ENCODE peak calls at places on chromosome 1, in four cellular contexts. U is PC-3, R is neural progenitor cell, K is SK-N-SH. N is an unnamed sample. For H3F3A, the result is how much of the 10 kb centered on the place peaks cover.

GRCh38 chr1:203290261-203291089 is 14.8 kb upstream of the BTG2 start:
- DNase-seq in U (no peak), R (peak), K (peak), N (peak)

GRCh38 chr1:182786223-182787001 is 3.2 kb upstream of the NPL start:
- DNase-seq in U (peak), R (peak), K (peak), N (peak)

GRCh38 chr1:4971666-4972065 is 317.3 kb downstream of the AJAP1 start:
- DNase-seq in U (no peak), R (no peak), K (no peak), N (no peak)

GRCh38 chr1:111570781-111571181 is 48.8 kb upstream of the RAP1A start:
- DNase-seq in U (peak), R (no peak), K (no peak), N (peak)

GRCh38 chr1:21801100-21801499 is 11.0 kb upstream of the LDLRAD2 start:
- DNase-seq in U (peak), R (no peak), K (no peak), N (peak)

GRCh38 chr1:109802901-109803561 is 39.3 kb upstream of the EPS8L3 start:
- DNase-seq in U (no peak), R (no peak), K (peak), N (peak)

GRCh38 chr1:192448026-192448578 is 127.5 kb upstream of the RGS1 start:
- DNase-seq in U (no peak), R (no peak), K (no peak), N (no peak)

GRCh38 chr1:53176452-53177344 is 19.9 kb upstream of the CPT2 start:
- DNase-seq in U (peak), R (no peak), K (peak), N (peak)

GRCh38 chr1:65471901-65472332 is 51.4 kb downstream of the LEPR start:
- DNase-seq in U (no peak), R (no peak), K (no peak), N (peak)

GRCh38 chr1:65469889-65470340 is 49.4 kb downstream of the LEPR start:
- DNase-seq in U (no peak), R (no peak), K (peak), N (no peak)

GRCh38 chr1:65470766-65471165 is 50.3 kb downstream of the LEPR start:
- DNase-seq in U (no peak), R (no peak), K (no peak), N (peak)

GRCh38 chr1:65469126-65469888 is 48.8 kb downstream of the LEPR start:
- DNase-seq in U (no peak), R (no peak), K (no peak), N (no peak)

GRCh38 chr1:65471213-65471833 is 50.9 kb downstream of the LEPR start:
- DNase-seq in U (no peak), R (no peak), K (no peak), N (no peak)
- H3F3A ChIP-seq in U (under half), R (under half), K (under half), N (under half)

GRCh38 chr1:55639526-55639925 is 424.4 kb upstream of the USP24 start:
- DNase-seq in U (no peak), R (no peak), K (no peak), N (no peak)

GRCh38 chr1:55636691-55637090 is 421.5 kb upstream of the USP24 start:
- DNase-seq in U (peak), R (no peak), K (no peak), N (peak)

GRCh38 chr1:55645286-55645685 is 430.1 kb upstream of the USP24 start:
- DNase-seq in U (no peak), R (no peak), K (no peak), N (no peak)

GRCh38 chr1:55639051-55639450 is 423.9 kb upstream of the USP24 start:
- DNase-seq in U (peak), R (no peak), K (no peak), N (no peak)

DNA sequence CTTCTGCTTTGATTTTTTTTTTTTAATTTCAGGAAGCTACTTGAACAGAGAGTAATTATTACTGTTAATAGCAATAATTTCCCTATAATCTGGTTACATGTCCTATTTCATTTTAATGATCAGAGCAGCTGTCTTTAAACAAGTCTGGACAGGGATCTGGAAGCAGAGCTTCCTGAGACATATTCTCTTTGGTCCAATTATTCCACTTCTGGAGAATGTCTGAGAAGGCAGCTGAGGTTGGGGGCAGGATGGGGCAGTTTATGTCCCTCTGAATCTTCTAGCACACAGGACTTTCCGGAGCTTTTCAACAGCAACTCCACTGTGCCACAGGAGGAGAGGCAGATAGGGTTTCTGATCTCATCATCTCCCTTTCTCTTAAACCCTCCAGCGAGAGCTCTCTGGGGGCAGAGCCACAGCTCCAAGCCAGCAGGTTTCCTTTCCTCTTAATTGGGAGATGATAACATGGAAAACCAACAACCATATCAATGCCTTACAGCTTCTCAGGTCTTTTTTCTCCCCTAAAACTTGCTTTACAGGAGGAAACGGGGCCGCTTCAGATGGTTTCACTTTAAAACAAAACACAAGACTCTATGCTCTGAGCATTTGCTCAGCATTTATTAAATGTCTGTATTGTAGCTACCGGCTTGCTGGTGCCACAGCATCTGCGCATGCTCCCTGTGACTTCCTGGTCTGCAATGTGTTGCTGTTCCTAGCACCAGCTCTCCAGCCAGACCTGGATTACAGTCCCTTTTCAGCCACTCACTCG is 425.7 kb upstream of the USP24 start:
- DNase-seq in U (no peak), R (no peak), K (peak), N (peak)
- H3K4me3 ChIP-seq in U (no peak), R (no peak), K (no peak), N (peak)

GRCh38 chr1:30404341-30404740 is 319.0 kb downstream of the MATN1 start:
- DNase-seq in U (no peak), R (no peak), K (no peak), N (no peak)

GRCh38 chr1:30402031-30402430 is 321.4 kb downstream of the MATN1 start:
- DNase-seq in U (no peak), R (no peak), K (no peak), N (no peak)

GRCh38 chr1:30405081-30405480 is 318.3 kb downstream of the MATN1 start:
- DNase-seq in U (no peak), R (no peak), K (no peak), N (no peak)

GRCh38 chr1:30403061-30403645 is 320.2 kb downstream of the MATN1 start:
- DNase-seq in U (no peak), R (no peak), K (no peak), N (no peak)

DNA sequence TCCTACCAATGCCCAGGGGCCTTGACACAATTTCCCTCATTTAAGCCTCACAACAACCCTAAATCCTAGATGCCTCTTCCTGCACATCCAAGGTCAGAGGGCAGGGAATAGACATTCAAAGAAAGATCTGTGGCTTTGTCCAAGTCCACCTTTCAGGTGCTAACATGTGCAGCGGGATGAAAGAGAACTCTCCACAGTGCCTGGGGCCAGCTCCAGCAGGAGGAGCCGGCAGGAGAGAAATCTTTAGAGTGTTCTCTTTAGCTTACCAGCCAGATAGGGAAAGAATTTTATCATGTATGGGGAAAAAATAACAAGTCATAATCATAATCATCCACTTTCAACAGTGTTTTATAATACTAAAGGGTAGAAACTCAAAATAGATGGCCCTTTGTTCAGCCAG is 319.7 kb downstream of the MATN1 start:
- DNase-seq in U (no peak), R (no peak), K (no peak), N (no peak)
- TF ChIP-seq EZH2phosphoT487 in U (no peak), R (no peak), K (no peak), N (no peak)

GRCh38 chr1:116697892-116698595 is 30.5 kb upstream of the IGSF3 start:
- DNase-seq in U (peak), R (no peak), K (no peak), N (peak)
- H3F3A ChIP-seq in U (under half), R (under half), K (under half), N (under half)

GRCh38 chr1:209783338-209783737 is 1.0 kb downstream of the C1orf74 start:
- DNase-seq in U (no peak), R (no peak), K (peak), N (no peak)
- H3K4me3 ChIP-seq in U (peak), R (peak), K (peak), N (peak)

DNA sequence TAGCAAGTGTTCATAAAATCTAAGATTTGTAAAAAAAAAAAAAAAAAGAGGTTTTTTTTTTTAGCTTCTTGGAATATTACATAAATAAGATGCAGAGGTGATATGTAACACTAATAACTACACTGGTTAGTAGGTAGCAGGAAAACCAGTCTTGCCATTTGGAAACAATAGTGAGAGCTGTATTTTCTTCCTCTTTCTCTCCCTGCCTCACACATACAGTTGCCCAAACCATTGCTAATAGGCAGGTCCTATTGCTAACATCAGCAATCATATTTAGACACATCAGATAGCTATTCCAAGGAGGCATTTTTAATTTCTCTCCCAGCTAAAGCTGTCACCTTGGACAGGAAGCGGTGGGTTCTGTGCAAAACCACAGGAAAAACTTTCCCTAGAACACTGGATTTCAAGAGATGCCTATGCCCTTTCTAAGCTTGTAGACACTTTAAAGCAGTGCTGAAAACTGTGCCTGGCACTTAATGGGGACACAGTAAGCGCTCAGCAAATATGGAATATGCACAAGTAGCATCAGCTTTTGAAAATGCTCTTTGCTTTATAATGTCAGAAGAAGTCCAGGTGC is 50.8 kb upstream of the TARBP1 start:
- DNase-seq in U (no peak), R (no peak), K (no peak), N (peak)
- TF ChIP-seq EZH2phosphoT487 in U (no peak), R (no peak), K (no peak), N (no peak)